ENCODE peak calls at places on chromosomes 1 and 21, in six cellular contexts. V is cardiac muscle cell, W is right atrium auricular region, I is H7, B is astrocyte, M is lower lobe of right lung. S is an unnamed sample.
A peak's percentile ranks its signal among the peaks of the same experiment; 100 is the strongest.

GRCh38 chr1:92701147-92701546 is 83.8 kb downstream of the EVI5 start:
- DNase-seq in V (peak; percentile 90), W (no peak), I (no peak), B (peak; percentile 25), M (no peak), S (no peak)

GRCh38 chr21:43588957-43589356 is 70.3 kb downstream of the HSF2BP start:
- DNase-seq in V (no peak), W (no peak), I (no peak), B (no peak), M (no peak), S (no peak)

GRCh38 chr1:66533804-66534745 is at the start of gene SGIP1:
- DNase-seq in V (peak; percentile 78), W (peak; percentile 79), I (peak; percentile 72), B (peak; percentile 74), M (peak; percentile 48), S (no peak)

GRCh38 chr1:31793586-31794285 is 22.1 kb downstream of the SPOCD1 start:
- DNase-seq in V (no peak), W (no peak), I (no peak), B (no peak), M (peak; percentile 23), S (no peak)

GRCh38 chr1:37691497-37692077 is 729 bp upstream of the CDCA8 start:
- DNase-seq in V (peak; percentile 66), W (no peak), I (no peak), B (peak; percentile 12), M (peak; percentile 79), S (peak; percentile 23)

GRCh38 chr1:116693759-116694482 is 26.4 kb upstream of the IGSF3 start:
- DNase-seq in V (peak; percentile 56), W (no peak), I (no peak), B (peak; percentile 62), M (no peak), S (no peak)

GRCh38 chr1:85801520-85801919 is 93.3 kb upstream of the ZNHIT6 start:
- DNase-seq in V (peak; percentile 5), W (no peak), I (no peak), B (peak; percentile 37), M (no peak), S (no peak)

GRCh38 chr1:53153752-53154151 is 11.3 kb upstream of the SLC1A7 start:
- DNase-seq in V (peak; percentile 61), W (no peak), I (no peak), B (no peak), M (no peak), S (no peak)

GRCh38 chr1:27566462-27567182 is 37.3 kb downstream of the AHDC1 start:
- DNase-seq in V (no peak), W (no peak), I (peak; percentile 68), B (no peak), M (no peak), S (no peak)

GRCh38 chr1:15836772-15837669 is 10.5 kb upstream of the SPEN start:
- DNase-seq in V (no peak), W (no peak), I (peak; percentile 56), B (no peak), M (peak; percentile 87), S (no peak)

GRCh38 chr1:211699059-211699458 is 23.6 kb upstream of the NEK2 start:
- DNase-seq in V (no peak), W (no peak), I (peak; percentile 79), B (no peak), M (no peak), S (no peak)

GRCh38 chr1:171998711-171999110 is 157.4 kb downstream of the DNM3 start:
- DNase-seq in V (no peak), W (no peak), I (no peak), B (peak; percentile 32), M (no peak), S (no peak)

GRCh38 chr1:54135436-54136120 is 17.2 kb downstream of the CDCP2 start:
- DNase-seq in V (no peak), W (no peak), I (peak; percentile 76), B (peak; percentile 70), M (no peak), S (no peak)

GRCh38 chr1:57424231-57425027 is 569 bp upstream of the DAB1 start:
- DNase-seq in V (peak; percentile 43), W (no peak), I (peak; percentile 88), B (peak; percentile 20), M (no peak), S (peak; percentile 92)

GRCh38 chr1:66464802-66465201 is 69.2 kb upstream of the SGIP1 start:
- DNase-seq in V (peak; percentile 77), W (no peak), I (no peak), B (peak; percentile 99), M (no peak), S (no peak)

GRCh38 chr1:84944767-84945486 is 51.9 kb upstream of the LPAR3 start:
- DNase-seq in V (peak; percentile 96), W (peak; percentile 73), I (peak; percentile 47), B (peak; percentile 73), M (no peak), S (peak; percentile 95)

GRCh38 chr21:34351786-34352241 is 12.0 kb upstream of the KCNE2 start:
- DNase-seq in V (peak; percentile 40), W (no peak), I (peak; percentile 62), B (no peak), M (no peak), S (peak; percentile 56)

GRCh38 chr1:21489146-21489545 is 20.1 kb upstream of the ALPL start:
- DNase-seq in V (no peak), W (no peak), I (no peak), B (no peak), M (no peak), S (no peak)

GRCh38 chr1:118987431-118988185 is 535 bp downstream of the TBX15 start:
- DNase-seq in V (no peak), W (no peak), I (peak; percentile 91), B (no peak), M (no peak), S (peak; percentile 22)

GRCh38 chr1:210294991-210295773 is 33.5 kb upstream of the HHAT start:
- DNase-seq in V (peak; percentile 52), W (peak; percentile 84), I (peak; percentile 52), B (peak; percentile 42), M (peak; percentile 56), S (peak; percentile 96)

GRCh38 chr1:176691251-176692228 is 228.6 kb downstream of the PAPPA2 start:
- DNase-seq in V (peak; percentile 42), W (no peak), I (peak; percentile 6), B (peak; percentile 35), M (no peak), S (peak; percentile 54)

GRCh38 chr1:10958614-10959013 is 53.8 kb upstream of the TARDBP start:
- DNase-seq in V (no peak), W (no peak), I (peak; percentile 83), B (no peak), M (no peak), S (no peak)

GRCh38 chr21:41210405-41211040 is 42.6 kb downstream of the BACE2 start:
- DNase-seq in V (peak; percentile 51), W (peak; percentile 64), I (no peak), B (peak; percentile 72), M (no peak), S (no peak)

GRCh38 chr1:190474010-190474409 is 3.7 kb downstream of the BRINP3 start:
- DNase-seq in V (no peak), W (no peak), I (no peak), B (no peak), M (no peak), S (no peak)
- H3K4me3 ChIP-seq in V (peak overlapping the region; percentile 39), W (peak overlapping the region; percentile 44), I (no peak overlapping the region), B (no peak overlapping the region), M (no peak overlapping the region), S (no peak overlapping the region)

GRCh38 chr1:109723351-109723750 is 11.3 kb downstream of the GSTM5 start:
- DNase-seq in V (peak; percentile 31), W (no peak), I (no peak), B (peak; percentile 4), M (no peak), S (no peak)
- H3K36me3 ChIP-seq in V (no peaks in the 10 kb centered on the region), W (no peaks in the 10 kb centered on the region), I (no peaks in the 10 kb centered on the region), B (no peaks in the 10 kb centered on the region), M (no peaks in the 10 kb centered on the region), S (no peaks in the 10 kb centered on the region)

DNA sequence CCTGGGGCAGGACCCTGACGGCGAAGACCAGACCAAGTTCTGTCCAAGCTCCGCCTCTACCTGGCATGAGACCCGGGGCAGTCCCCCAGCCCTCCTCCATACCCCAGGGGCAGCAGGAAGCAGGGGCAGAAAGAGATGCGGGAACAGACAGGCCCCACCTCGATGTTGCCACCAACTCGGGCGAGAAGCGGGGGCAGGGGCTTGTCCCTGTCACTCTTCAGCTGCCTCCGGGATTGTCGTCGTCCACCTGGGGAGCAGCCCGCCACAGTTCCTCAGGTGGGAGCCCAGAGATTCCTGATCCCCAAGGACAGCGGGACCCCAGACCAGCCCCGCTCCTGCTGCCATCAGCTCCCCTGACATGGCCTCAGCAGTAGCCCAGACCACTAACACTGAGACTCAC is 54.8 kb downstream of the CHD5 start:
- DNase-seq in V (no peak), W (no peak), I (no peak), B (no peak), M (peak; percentile 24), S (no peak)
- H3K4me3 ChIP-seq in V (no peak overlapping the region), W (no peak overlapping the region), I (no peak overlapping the region), B (no peak overlapping the region), M (no peak overlapping the region), S (no peak overlapping the region)

GRCh38 chr1:153945795-153946621 is 510 bp downstream of the DENND4B start:
- DNase-seq in V (peak; percentile 85), W (peak; percentile 91), I (peak; percentile 94), B (peak; percentile 33), M (peak; percentile 95), S (peak; percentile 52)
- H3K36me3 ChIP-seq in V (peaks cover 35% of the 10 kb centered on the region), W (peaks cover 56% of the 10 kb centered on the region), I (peaks cover 19% of the 10 kb centered on the region), B (peaks cover 11% of the 10 kb centered on the region), M (peaks cover 66% of the 10 kb centered on the region), S (peaks cover 28% of the 10 kb centered on the region)

DNA sequence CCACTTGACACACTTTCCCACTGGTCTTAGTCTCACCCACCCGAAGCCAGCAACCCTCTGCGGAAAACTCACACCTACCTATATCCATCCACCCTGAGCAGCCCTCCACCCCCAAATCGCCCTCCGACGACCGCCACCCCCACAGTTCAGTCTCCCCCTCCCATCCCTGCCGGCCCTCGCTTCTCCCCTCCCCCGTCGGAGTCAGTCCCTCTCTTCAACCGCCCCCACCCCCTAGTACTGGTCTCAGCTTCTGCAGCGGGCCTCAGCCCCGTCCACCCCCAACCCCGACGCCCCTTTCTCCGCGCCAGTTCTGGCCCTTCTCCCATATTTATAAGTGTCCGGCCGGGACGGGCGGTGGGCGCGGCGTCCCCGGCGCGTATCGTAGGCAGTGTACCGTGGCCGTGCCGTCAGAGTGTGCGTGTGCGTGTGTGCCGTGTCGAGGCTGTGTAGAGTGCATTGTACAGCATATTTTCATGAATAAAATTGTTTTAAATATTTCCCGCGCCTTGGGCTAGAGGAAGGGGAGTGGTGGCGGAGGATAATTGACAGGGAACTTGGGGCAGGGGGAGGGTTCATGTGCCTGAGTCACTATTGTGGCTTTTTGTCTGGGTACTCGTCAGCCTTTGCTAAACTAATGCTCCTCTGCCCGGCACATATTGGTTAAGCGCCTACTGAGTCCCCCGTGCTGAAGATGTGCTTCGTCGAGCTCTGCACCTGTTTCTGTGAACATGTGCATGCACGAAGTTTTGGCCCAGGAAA is 22.0 kb downstream of the FOXO6 start:
- DNase-seq in V (peak; percentile 74), W (no peak), I (peak; percentile 83), B (peak; percentile 36), M (no peak), S (no peak)
- H3K4me3 ChIP-seq in V (no peak overlapping the region), W (peak overlapping the region; percentile 66), I (peak overlapping the region; percentile 65), B (peak overlapping the region; percentile 37), M (peak overlapping the region; percentile 61), S (peak overlapping the region; percentile 52)

S was measured in A673.